ENCODE peak calls at places on chromosome 2, in five cellular contexts. One of them, this sample, is unnamed.

GRCh38 chr2:86434290-86434689 is 6.9 kb upstream of the KDM3A start:
- DNase-seq in HCT116: no peak
- DNase-seq in HL-60: no peak
- DNase-seq in OCI-LY7: no peak
- DNase-seq in psoas muscle: no peak
- DNase-seq in this sample: no peak

GRCh38 chr2:128365217-128365905 is 46.7 kb upstream of the HS6ST1 start:
- DNase-seq in HCT116: no peak
- DNase-seq in HL-60: no peak
- DNase-seq in OCI-LY7: no peak
- DNase-seq in psoas muscle: peak; percentile 32
- DNase-seq in this sample: no peak

GRCh38 chr2:131039101-131039440 is 54.2 kb downstream of the FAM168B start:
- DNase-seq in HCT116: no peak
- DNase-seq in HL-60: no peak
- DNase-seq in OCI-LY7: no peak
- DNase-seq in psoas muscle: no peak
- DNase-seq in this sample: no peak

GRCh38 chr2:16828828-16829160 is 163.2 kb upstream of the CYRIA start:
- DNase-seq in HCT116: no peak
- DNase-seq in HL-60: no peak
- DNase-seq in OCI-LY7: no peak
- DNase-seq in psoas muscle: no peak
- DNase-seq in this sample: no peak

GRCh38 chr2:12119841-12120240 is 373.4 kb downstream of the LPIN1 start:
- DNase-seq in HCT116: no peak
- DNase-seq in HL-60: no peak
- DNase-seq in OCI-LY7: no peak
- DNase-seq in psoas muscle: no peak
- DNase-seq in this sample: no peak

GRCh38 chr2:67486041-67486796 is 89.1 kb downstream of the ETAA1 start:
- DNase-seq in HCT116: no peak
- DNase-seq in HL-60: no peak
- DNase-seq in OCI-LY7: no peak
- DNase-seq in psoas muscle: no peak
- DNase-seq in this sample: no peak

GRCh38 chr2:224650815-224651439 is 65.2 kb downstream of the CCDC195 start:
- DNase-seq in HCT116: peak; percentile 53
- DNase-seq in HL-60: no peak
- DNase-seq in OCI-LY7: peak; percentile 85
- DNase-seq in psoas muscle: no peak
- DNase-seq in this sample: peak; percentile 40

GRCh38 chr2:135532581-135532980 is 1.3 kb downstream of the R3HDM1 start:
- DNase-seq in HCT116: no peak
- DNase-seq in HL-60: no peak
- DNase-seq in OCI-LY7: no peak
- DNase-seq in psoas muscle: no peak
- DNase-seq in this sample: no peak

GRCh38 chr2:71637168-71637567 is 183.8 kb downstream of the DYSF start:
- DNase-seq in HCT116: no peak
- DNase-seq in HL-60: no peak
- DNase-seq in OCI-LY7: no peak
- DNase-seq in psoas muscle: no peak
- DNase-seq in this sample: no peak

GRCh38 chr2:118176601-118177000 is 88.3 kb downstream of the INSIG2 start:
- DNase-seq in HCT116: no peak
- DNase-seq in HL-60: no peak
- DNase-seq in OCI-LY7: no peak
- DNase-seq in psoas muscle: no peak
- DNase-seq in this sample: no peak

GRCh38 chr2:73281244-73281643 is 3.0 kb downstream of the FBXO41 start:
- DNase-seq in HCT116: no peak
- DNase-seq in HL-60: no peak
- DNase-seq in OCI-LY7: no peak
- DNase-seq in psoas muscle: no peak
- DNase-seq in this sample: no peak

GRCh38 chr2:134271758-134272157 is 17.9 kb downstream of the MGAT5 start:
- DNase-seq in HCT116: no peak
- DNase-seq in HL-60: no peak
- DNase-seq in OCI-LY7: no peak
- DNase-seq in psoas muscle: no peak
- DNase-seq in this sample: no peak

GRCh38 chr2:11248-11941 is 34.9 kb downstream of the FAM110C start:
- DNase-seq in HCT116: peak; percentile 75
- DNase-seq in HL-60: no peak
- DNase-seq in OCI-LY7: peak; percentile 50
- DNase-seq in psoas muscle: peak; percentile 70
- DNase-seq in this sample: no peak

GRCh38 chr2:230798769-230799399 is 65.9 kb upstream of the ITM2C start:
- DNase-seq in HCT116: no peak
- DNase-seq in HL-60: peak; percentile 30
- DNase-seq in OCI-LY7: peak; percentile 70
- DNase-seq in psoas muscle: no peak
- DNase-seq in this sample: no peak

GRCh38 chr2:134712334-134712733 is 6.5 kb downstream of the TMEM163 start:
- DNase-seq in HCT116: no peak
- DNase-seq in HL-60: no peak
- DNase-seq in OCI-LY7: no peak
- DNase-seq in psoas muscle: no peak
- DNase-seq in this sample: no peak

GRCh38 chr2:212723226-212723625 is 184.6 kb upstream of the ERBB4 start:
- DNase-seq in HCT116: no peak
- DNase-seq in HL-60: no peak
- DNase-seq in OCI-LY7: no peak
- DNase-seq in psoas muscle: no peak
- DNase-seq in this sample: no peak

GRCh38 chr2:201608021-201608420 is 35.3 kb downstream of the TMEM237 start:
- DNase-seq in HCT116: no peak
- DNase-seq in HL-60: no peak
- DNase-seq in OCI-LY7: no peak
- DNase-seq in psoas muscle: no peak
- DNase-seq in this sample: no peak

GRCh38 chr2:220744861-220745260 is 827.2 kb downstream of the EPHA4 start:
- DNase-seq in HCT116: no peak
- DNase-seq in HL-60: no peak
- DNase-seq in OCI-LY7: no peak
- DNase-seq in psoas muscle: no peak
- DNase-seq in this sample: no peak

GRCh38 chr2:101478561-101479001 is 3.7 kb upstream of the RFX8 start:
- DNase-seq in HCT116: no peak
- DNase-seq in HL-60: no peak
- DNase-seq in OCI-LY7: no peak
- DNase-seq in psoas muscle: no peak
- DNase-seq in this sample: no peak

DNA sequence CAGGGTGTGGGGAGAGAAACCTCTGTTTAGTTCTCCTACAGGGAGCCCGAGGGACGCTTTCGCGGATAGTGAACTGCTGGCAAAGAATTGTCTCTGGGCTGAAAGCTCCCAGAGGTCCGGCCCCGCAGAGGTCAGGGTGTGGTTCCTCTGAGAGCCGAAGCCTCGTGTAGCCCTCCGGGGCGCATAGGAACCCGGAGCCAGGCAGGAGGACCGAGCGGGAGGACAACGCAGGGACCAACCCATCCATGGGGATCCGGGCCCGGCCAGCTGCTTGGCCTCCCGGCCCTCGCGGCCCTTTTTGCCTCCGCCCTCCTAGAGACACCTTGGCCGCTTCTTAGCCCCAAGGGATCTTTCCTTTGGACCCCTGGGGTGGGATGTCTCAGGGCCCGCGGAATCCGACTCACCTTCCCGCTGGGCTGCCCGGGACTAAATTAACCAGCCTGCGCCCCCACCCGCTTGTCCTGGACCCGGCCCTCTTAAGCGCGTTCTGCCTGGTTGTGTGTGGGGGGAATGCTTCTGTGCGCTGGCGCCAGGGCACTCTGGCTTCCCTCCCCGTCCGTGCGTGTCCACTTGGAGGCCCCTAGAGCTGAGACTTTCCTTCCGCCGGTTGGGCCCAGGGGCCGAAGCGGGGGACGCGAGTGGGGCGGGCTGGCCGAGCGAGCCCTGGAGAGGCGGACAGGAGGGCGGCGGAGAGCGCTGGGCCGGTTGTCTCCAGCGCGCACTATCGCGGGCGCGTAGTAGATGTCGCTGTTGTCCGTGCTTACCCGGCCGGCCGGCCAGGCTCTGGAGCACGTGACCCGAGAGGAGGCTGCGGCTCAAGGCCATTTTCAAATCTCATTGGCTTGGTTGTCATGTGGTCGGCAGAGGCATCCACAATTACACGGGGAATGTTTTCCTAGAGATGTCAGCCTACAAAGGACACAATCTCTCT is at the start of gene HOXD10:
- DNase-seq in HCT116: no peak
- DNase-seq in HL-60: no peak
- DNase-seq in OCI-LY7: no peak
- DNase-seq in psoas muscle: peak; percentile 81
- DNase-seq in this sample: no peak
- H3K4me3 ChIP-seq in HCT116: no peak within 1 kb of the TSS
- H3K4me3 ChIP-seq in HL-60: no peak within 1 kb of the TSS
- H3K4me3 ChIP-seq in OCI-LY7: no peak within 1 kb of the TSS
- H3K4me3 ChIP-seq in psoas muscle: peak within 1 kb of the TSS; percentile 23
- H3K4me3 ChIP-seq in this sample: no peak within 1 kb of the TSS

DNA sequence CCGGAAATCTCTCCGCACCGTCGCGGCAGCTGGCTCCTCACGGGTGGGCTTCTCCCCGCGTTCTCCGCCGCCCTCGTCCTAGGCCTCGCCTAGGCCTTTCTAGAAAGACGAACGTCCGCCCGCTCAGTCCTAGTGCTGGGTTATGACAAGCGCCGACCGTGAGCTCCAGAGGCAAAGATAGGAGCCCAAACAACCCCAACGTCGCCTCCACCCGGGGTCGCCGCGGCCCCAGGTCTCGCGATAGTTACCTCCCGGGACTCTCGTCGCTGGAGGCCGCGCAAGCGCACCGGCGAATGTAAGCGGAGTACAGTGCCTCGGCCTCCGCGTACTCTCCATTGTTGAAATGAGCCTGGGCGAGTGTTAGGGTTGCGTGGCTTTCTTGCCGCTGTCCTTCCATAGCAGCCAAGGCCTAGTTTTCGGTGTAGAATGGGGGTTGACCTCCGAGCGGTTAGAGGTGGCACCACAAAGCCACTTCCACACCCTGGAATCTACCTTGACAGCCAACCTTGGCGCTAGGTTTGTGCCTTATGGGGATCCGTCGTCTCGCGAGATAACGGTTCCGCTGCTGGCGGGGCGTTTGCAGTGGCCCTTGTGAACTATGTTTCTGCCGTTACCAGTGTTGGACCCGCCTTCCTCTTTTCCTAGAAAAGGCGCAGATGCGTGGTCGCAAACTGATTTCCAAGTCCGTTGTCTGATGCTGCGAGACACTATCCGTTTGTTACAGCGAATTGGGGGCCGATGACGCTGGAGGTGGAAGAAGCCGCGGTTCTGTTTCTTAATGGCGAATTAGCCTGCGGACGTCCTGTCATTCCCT is at the start of gene TTC32:
- DNase-seq in HCT116: peak; percentile 93
- DNase-seq in HL-60: peak; percentile 87
- DNase-seq in OCI-LY7: peak; percentile 94
- DNase-seq in psoas muscle: peak; percentile 97
- DNase-seq in this sample: peak; percentile 77
- TF ChIP-seq CTCF in HCT116: no peak
- TF ChIP-seq CTCF in HL-60: no peak
- TF ChIP-seq CTCF in OCI-LY7: no peak
- TF ChIP-seq CTCF in psoas muscle: no peak
- TF ChIP-seq CTCF in this sample: no peak

GRCh38 chr2:218282173-218282991 is 9.9 kb downstream of the TMBIM1 start:
- DNase-seq in HCT116: no peak
- DNase-seq in HL-60: no peak
- DNase-seq in OCI-LY7: no peak
- DNase-seq in psoas muscle: peak; percentile 73
- DNase-seq in this sample: no peak

GRCh38 chr2:218281449-218281848 is 10.9 kb downstream of the TMBIM1 start:
- DNase-seq in HCT116: no peak
- DNase-seq in HL-60: no peak
- DNase-seq in OCI-LY7: no peak
- DNase-seq in psoas muscle: peak; percentile 79
- DNase-seq in this sample: no peak

GRCh38 chr2:218284106-218284811 is 8.0 kb downstream of the TMBIM1 start:
- DNase-seq in HCT116: no peak
- DNase-seq in HL-60: no peak
- DNase-seq in OCI-LY7: no peak
- DNase-seq in psoas muscle: peak; percentile 83
- DNase-seq in this sample: peak; percentile 50

GRCh38 chr2:218286570-218287459 is 5.5 kb downstream of the TMBIM1 start:
- DNase-seq in HCT116: peak; percentile 88
- DNase-seq in HL-60: peak; percentile 72
- DNase-seq in OCI-LY7: peak; percentile 78
- DNase-seq in psoas muscle: peak; percentile 94
- DNase-seq in this sample: peak; percentile 89

DNA sequence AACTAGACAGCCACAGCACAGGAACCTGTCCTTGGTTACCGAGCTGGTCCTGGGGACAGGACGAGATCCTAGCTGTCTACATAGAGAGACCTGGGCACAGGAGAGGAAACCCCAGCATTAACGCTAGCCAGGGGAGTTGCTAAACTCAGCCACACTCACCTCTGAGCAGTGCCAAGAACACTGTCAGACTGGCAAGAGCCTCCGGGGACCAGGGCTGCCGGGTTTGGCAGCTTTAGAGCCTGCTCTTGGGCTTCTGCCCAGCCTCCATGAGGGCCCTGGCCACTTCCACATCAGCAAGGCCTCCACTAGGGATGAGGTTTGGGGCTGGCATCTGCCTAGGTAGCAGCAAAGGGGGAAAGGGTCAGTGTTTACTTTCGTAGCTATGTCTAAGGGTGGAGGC is 6.7 kb downstream of the TMBIM1 start:
- DNase-seq in HCT116: no peak
- DNase-seq in HL-60: no peak
- DNase-seq in OCI-LY7: no peak
- DNase-seq in psoas muscle: peak; percentile 91
- DNase-seq in this sample: no peak
- H3K4me3 ChIP-seq in HCT116: no peak overlapping the region
- H3K4me3 ChIP-seq in HL-60: no peak overlapping the region
- H3K4me3 ChIP-seq in OCI-LY7: no peak overlapping the region
- H3K4me3 ChIP-seq in psoas muscle: peak overlapping the region; percentile 74
- H3K4me3 ChIP-seq in this sample: peak overlapping the region; percentile 44

DNA sequence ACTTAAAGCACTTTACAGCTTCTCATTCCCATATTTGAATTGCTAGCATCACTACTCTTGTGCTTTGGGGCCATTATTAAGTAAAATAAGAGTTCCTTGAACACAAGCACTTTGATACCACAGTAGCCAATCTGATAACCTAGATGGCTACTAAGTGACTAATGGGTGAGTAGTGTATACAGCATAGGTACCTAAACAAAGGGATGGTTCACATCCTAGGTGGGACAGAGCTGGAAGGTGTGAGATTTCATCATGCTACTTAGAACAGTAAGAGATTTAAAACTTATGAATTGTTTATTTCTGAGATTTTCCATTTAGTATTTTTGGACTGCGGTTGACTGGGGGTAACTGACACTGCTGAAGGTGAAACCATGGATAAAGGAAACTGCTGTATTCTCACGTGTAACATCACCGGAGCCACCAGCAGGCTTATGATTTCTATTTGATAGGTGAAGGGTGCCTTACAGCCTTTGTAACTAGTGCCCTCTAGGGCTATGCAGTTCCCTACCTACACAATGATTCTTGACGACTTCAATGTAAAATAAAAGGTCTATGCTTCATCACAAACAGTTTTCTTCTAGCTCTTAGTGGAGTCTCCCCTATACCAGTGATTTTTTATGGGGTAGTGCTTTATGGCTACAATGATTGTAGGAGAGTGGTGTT is 22.1 kb upstream of the CRIM1 start:
- DNase-seq in HCT116: no peak
- DNase-seq in HL-60: no peak
- DNase-seq in OCI-LY7: no peak
- DNase-seq in psoas muscle: no peak
- DNase-seq in this sample: no peak
- TF ChIP-seq CTCF in HCT116: no peak
- TF ChIP-seq CTCF in HL-60: no peak
- TF ChIP-seq CTCF in OCI-LY7: peak; percentile 16
- TF ChIP-seq CTCF in psoas muscle: no peak
- TF ChIP-seq CTCF in this sample: no peak

GRCh38 chr2:121699421-121700328 is 37.0 kb downstream of the NIFK start:
- DNase-seq in HCT116: peak; percentile 71
- DNase-seq in HL-60: peak; percentile 83
- DNase-seq in OCI-LY7: peak; percentile 40
- DNase-seq in psoas muscle: peak; percentile 84
- DNase-seq in this sample: peak; percentile 48
- H3K4me3 ChIP-seq in HCT116: peak overlapping the region; percentile 9
- H3K4me3 ChIP-seq in HL-60: peak overlapping the region; percentile 20
- H3K4me3 ChIP-seq in OCI-LY7: no peak overlapping the region
- H3K4me3 ChIP-seq in psoas muscle: no peak overlapping the region
- H3K4me3 ChIP-seq in this sample: no peak overlapping the region

This sample was measured in HFF-Myc.